ENCODE peak calls at places on chromosome 22, in nine cellular contexts. V is lower leg skin; E is NT2/D1; C is mammary epithelial cell; L is heart left ventricle; N is testis; T is neuronal stem cell; R is CD4-positive, CD25-positive, alpha-beta regulatory T cell; S is AG04450. J is an unnamed sample.

GRCh38 chr22:32206774-32207758 is 2.2 kb upstream of the RFPL2 start:
- DNase-seq in V (no peak), E (no peak), C (peak), L (no peak), N (no peak), T (no peak), R (no peak), S (no peak), J (no peak)

GRCh38 chr22:26643368-26644100 is 13.9 kb upstream of the MIAT start:
- DNase-seq in V (no peak), E (no peak), C (no peak), L (no peak), N (no peak), T (no peak), R (no peak), S (no peak), J (no peak)

GRCh38 chr22:50467773-50468440 is 6.9 kb downstream of the SBF1 start:
- DNase-seq in V (no peak), E (no peak), C (no peak), L (no peak), N (no peak), T (no peak), R (no peak), S (no peak), J (no peak)

GRCh38 chr22:36753916-36754315 is 22.0 kb downstream of the IFT27 start:
- DNase-seq in V (peak), E (no peak), C (no peak), L (peak), N (no peak), T (no peak), R (no peak), S (no peak), J (peak)

GRCh38 chr22:39173787-39174497 is 21.5 kb upstream of the CBX7 start:
- DNase-seq in V (peak), E (no peak), C (no peak), L (no peak), N (no peak), T (no peak), R (peak), S (no peak), J (no peak)

GRCh38 chr22:33105501-33105911 is 47.3 kb upstream of the SYN3 start:
- DNase-seq in V (no peak), E (no peak), C (peak), L (no peak), N (no peak), T (no peak), R (no peak), S (no peak), J (no peak)

GRCh38 chr22:38782402-38783094 is 11.4 kb downstream of the DNAL4 start:
- DNase-seq in V (no peak), E (no peak), C (peak), L (peak), N (no peak), T (no peak), R (no peak), S (no peak), J (no peak)

GRCh38 chr22:23365524-23365923 is 185.2 kb downstream of the BCR start:
- DNase-seq in V (peak), E (no peak), C (no peak), L (no peak), N (no peak), T (no peak), R (no peak), S (no peak), J (no peak)

GRCh38 chr22:26431151-26431995 is 2.3 kb downstream of the ASPHD2 start:
- DNase-seq in V (no peak), E (no peak), C (no peak), L (no peak), N (no peak), T (no peak), R (no peak), S (no peak), J (no peak)

GRCh38 chr22:22462813-22463567 is 45.6 kb downstream of the ZNF280B start:
- DNase-seq in V (no peak), E (no peak), C (no peak), L (no peak), N (no peak), T (no peak), R (no peak), S (no peak), J (no peak)

GRCh38 chr22:39291501-39291900 is 27.9 kb downstream of the RPL3 start:
- DNase-seq in V (no peak), E (no peak), C (no peak), L (no peak), N (no peak), T (no peak), R (no peak), S (no peak), J (no peak)

GRCh38 chr22:41991111-41991510 is 7.5 kb upstream of the WBP2NL start:
- DNase-seq in V (peak), E (no peak), C (no peak), L (no peak), N (no peak), T (no peak), R (no peak), S (no peak), J (no peak)

GRCh38 chr22:22576244-22576988 is 17.4 kb upstream of the PRAME start:
- DNase-seq in V (no peak), E (peak), C (peak), L (no peak), N (peak), T (peak), R (no peak), S (no peak), J (peak)

GRCh38 chr22:39652990-39653786 is 82.6 kb downstream of the CACNA1I start:
- DNase-seq in V (no peak), E (no peak), C (no peak), L (no peak), N (no peak), T (no peak), R (no peak), S (no peak), J (no peak)

GRCh38 chr22:21947040-21948014 is 5.3 kb downstream of the PPM1F start:
- DNase-seq in V (no peak), E (no peak), C (peak), L (no peak), N (no peak), T (peak), R (no peak), S (peak), J (peak)

GRCh38 chr22:31520036-31520435 is 23.7 kb downstream of the SFI1 start:
- DNase-seq in V (no peak), E (no peak), C (no peak), L (no peak), N (no peak), T (no peak), R (no peak), S (no peak), J (no peak)

GRCh38 chr22:37187891-37188761 is at the start of gene C1QTNF6:
- DNase-seq in V (no peak), E (peak), C (peak), L (peak), N (no peak), T (peak), R (no peak), S (no peak), J (no peak)

GRCh38 chr22:40605676-40606250 is 30.8 kb downstream of the MRTFA start:
- DNase-seq in V (no peak), E (no peak), C (no peak), L (no peak), N (no peak), T (no peak), R (no peak), S (no peak), J (no peak)

GRCh38 chr22:41683616-41684015 is 5.1 kb downstream of the SNU13 start:
- DNase-seq in V (no peak), E (no peak), C (peak), L (no peak), N (no peak), T (no peak), R (no peak), S (no peak), J (no peak)

GRCh38 chr22:20253161-20253560 is 15.0 kb downstream of the RTN4R start:
- DNase-seq in V (no peak), E (no peak), C (no peak), L (no peak), N (no peak), T (no peak), R (no peak), S (no peak), J (no peak)

GRCh38 chr22:35349704-35350538 is 31.0 kb upstream of the HMOX1 start:
- DNase-seq in V (no peak), E (no peak), C (no peak), L (peak), N (peak), T (no peak), R (no peak), S (no peak), J (no peak)

GRCh38 chr22:49119551-49119952 is 708.1 kb downstream of the BRD1 start:
- DNase-seq in V (peak), E (peak), C (no peak), L (no peak), N (no peak), T (no peak), R (no peak), S (no peak), J (no peak)

GRCh38 chr22:33274214-33274828 is 216.1 kb upstream of the SYN3 start:
- DNase-seq in V (no peak), E (peak), C (peak), L (no peak), N (peak), T (no peak), R (no peak), S (no peak), J (no peak)

GRCh38 chr22:50302564-50302963 is 4.9 kb downstream of the PLXNB2 start:
- DNase-seq in V (no peak), E (no peak), C (no peak), L (no peak), N (no peak), T (no peak), R (no peak), S (no peak), J (no peak)

GRCh38 chr22:50705219-50705691 is 32.6 kb downstream of the SHANK3 start:
- DNase-seq in V (no peak), E (peak), C (no peak), L (peak), N (peak), T (peak), R (no peak), S (peak), J (peak)

DNA sequence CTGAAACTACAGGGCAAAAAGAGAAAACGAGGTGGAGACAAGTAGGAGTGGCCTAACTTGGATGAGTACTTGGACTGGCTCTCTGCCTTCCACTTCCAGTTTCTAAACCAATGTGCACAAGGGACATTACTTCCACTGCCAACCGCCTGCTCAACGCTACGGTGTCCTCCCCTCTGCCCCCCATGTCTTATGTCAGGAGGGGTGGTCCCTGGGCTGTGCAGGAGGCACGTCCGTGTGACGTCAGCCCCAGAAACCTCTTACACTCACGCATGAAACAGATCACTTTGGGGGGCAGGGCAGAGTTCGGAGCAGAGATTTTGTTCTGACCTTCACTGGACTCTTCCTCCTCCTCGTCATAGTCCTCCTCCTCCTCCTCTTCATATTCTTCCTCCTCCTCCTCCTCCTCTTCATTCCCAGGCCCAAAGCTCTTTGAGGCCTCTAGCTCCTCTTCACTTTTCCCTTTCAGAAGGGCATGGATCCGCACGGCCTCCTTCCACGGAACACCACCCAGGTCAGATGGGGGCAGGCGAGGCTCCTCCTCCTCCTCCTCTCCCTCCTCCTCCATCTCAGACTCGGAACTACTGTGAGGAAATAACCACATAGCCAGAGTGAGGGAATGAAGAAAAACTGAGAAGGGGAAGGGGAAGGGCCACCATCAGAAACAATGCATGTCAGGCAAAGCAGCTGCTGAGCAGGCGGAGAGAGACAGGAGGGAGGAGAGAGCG is 57.4 kb upstream of the BID start:
- DNase-seq in V (no peak), E (no peak), C (no peak), L (no peak), N (no peak), T (no peak), R (no peak), S (no peak), J (no peak)
- H3K4me3 ChIP-seq in V (no peak), E (no peak), C (no peak), L (no peak), N (no peak), T (no peak), R (no peak), S (no peak), J (no peak)

GRCh38 chr22:17205432-17205831 is 13.8 kb downstream of the ADA2 start:
- DNase-seq in V (no peak), E (no peak), C (no peak), L (no peak), N (no peak), T (no peak), R (peak), S (no peak), J (no peak)
- H3K4me3 ChIP-seq in V (no peak), E (no peak), C (no peak), L (no peak), N (no peak), T (no peak), R (no peak), S (no peak), J (no peak)

GRCh38 chr22:46764140-46764680 is 1.8 kb downstream of the TBC1D22A start:
- DNase-seq in V (no peak), E (no peak), C (no peak), L (no peak), N (no peak), T (no peak), R (no peak), S (no peak), J (no peak)

GRCh38 chr22:46761017-46761416 is 1.4 kb upstream of the TBC1D22A start:
- DNase-seq in V (no peak), E (no peak), C (no peak), L (no peak), N (no peak), T (no peak), R (no peak), S (no peak), J (no peak)

GRCh38 chr22:46762238-46763050 is at the start of gene TBC1D22A:
- DNase-seq in V (peak), E (peak), C (peak), L (peak), N (peak), T (peak), R (peak), S (peak), J (peak)

GRCh38 chr22:46763051-46763705 is 728 bp downstream of the TBC1D22A start:
- DNase-seq in V (peak), E (no peak), C (no peak), L (peak), N (peak), T (no peak), R (peak), S (no peak), J (no peak)

GRCh38 chr22:46761539-46762237 is 762 bp upstream of the TBC1D22A start:
- DNase-seq in V (no peak), E (no peak), C (no peak), L (no peak), N (no peak), T (peak), R (no peak), S (no peak), J (no peak)
- H3K4me3 ChIP-seq in V (peak), E (peak), C (peak), L (peak), N (peak), T (peak), R (peak), S (peak), J (peak)

GRCh38 chr22:24512043-24512442 is 16.9 kb downstream of the UPB1 start:
- DNase-seq in V (no peak), E (no peak), C (no peak), L (no peak), N (no peak), T (no peak), R (no peak), S (no peak), J (no peak)

GRCh38 chr22:24513706-24514240 is 18.6 kb downstream of the UPB1 start:
- DNase-seq in V (no peak), E (no peak), C (no peak), L (no peak), N (no peak), T (no peak), R (no peak), S (no peak), J (no peak)

GRCh38 chr22:24514241-24515024 is 19.3 kb downstream of the UPB1 start:
- DNase-seq in V (no peak), E (no peak), C (no peak), L (peak), N (no peak), T (no peak), R (no peak), S (no peak), J (no peak)

GRCh38 chr22:24507742-24508141 is 12.6 kb downstream of the UPB1 start:
- DNase-seq in V (no peak), E (peak), C (no peak), L (no peak), N (no peak), T (no peak), R (no peak), S (no peak), J (no peak)

GRCh38 chr22:24510694-24511625 is 15.8 kb downstream of the UPB1 start:
- DNase-seq in V (no peak), E (no peak), C (peak), L (peak), N (peak), T (no peak), R (no peak), S (no peak), J (no peak)
- H3K4me3 ChIP-seq in V (no peak), E (no peak), C (no peak), L (no peak), N (no peak), T (no peak), R (no peak), S (no peak), J (no peak)

GRCh38 chr22:45007247-45007945 is 2.4 kb downstream of the PHF21B start:
- DNase-seq in V (no peak), E (peak), C (peak), L (no peak), N (peak), T (peak), R (no peak), S (no peak), J (peak)
- H3K4me3 ChIP-seq in V (no peak), E (peak), C (no peak), L (peak), N (peak), T (peak), R (no peak), S (peak), J (peak)

DNA sequence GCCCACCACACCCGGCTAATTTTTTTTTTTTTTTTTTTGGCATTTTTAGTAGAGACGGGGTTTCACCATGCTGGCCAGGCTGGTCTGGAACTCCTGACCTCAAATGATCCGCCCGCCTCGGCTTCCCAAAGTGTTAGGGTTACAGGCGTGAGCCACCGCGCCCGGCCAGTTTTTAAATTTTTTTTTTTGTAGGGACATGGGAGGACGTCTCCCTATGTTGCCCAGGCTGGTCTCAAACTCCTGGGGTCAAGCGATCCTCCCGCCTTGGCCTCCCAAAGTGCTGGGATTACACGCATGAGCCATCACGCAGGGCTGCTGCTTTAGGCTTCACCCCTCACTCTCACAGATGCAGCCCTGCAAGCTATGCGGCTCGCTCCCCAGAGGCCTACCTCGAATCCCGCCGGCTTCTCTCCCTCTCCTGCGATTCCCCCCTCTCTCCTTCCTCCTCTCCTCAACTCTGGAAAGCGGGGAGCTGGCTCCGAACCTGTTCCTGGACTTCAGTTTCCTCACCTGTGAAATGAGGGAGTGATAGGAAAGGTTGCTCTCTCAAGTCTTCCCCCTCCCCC is 926 bp downstream of the CCDC157 start:
- DNase-seq in V (no peak), E (no peak), C (no peak), L (no peak), N (no peak), T (no peak), R (no peak), S (no peak), J (no peak)
- H3K4me3 ChIP-seq in V (no peak), E (no peak), C (peak), L (no peak), N (peak), T (peak), R (no peak), S (peak), J (peak)

J was measured in HAP-1.